ENCODE peak calls at places on chromosomes 12 and 14, in four cellular contexts. One of them, this sample, is unnamed.

GRCh38 chr12:109765493-109765810 is 51.8 kb downstream of the FAM222A start:
- DNase-seq in spleen: no peak
- DNase-seq in Panc1: no peak
- DNase-seq in GM23338: no peak
- DNase-seq in this sample: no peak

GRCh38 chr12:90235642-90236041 is 527.0 kb upstream of the ATP2B1 start:
- DNase-seq in GM23338: no peak
- DNase-seq in spleen: no peak
- DNase-seq in Panc1: no peak
- DNase-seq in this sample: no peak

GRCh38 chr12:109189291-109189690 is 72.9 kb downstream of the ACACB start:
- DNase-seq in Panc1: no peak
- DNase-seq in spleen: no peak
- DNase-seq in GM23338: no peak
- DNase-seq in this sample: no peak

GRCh38 chr12:12777056-12777455 is 8.4 kb upstream of the APOLD1 start:
- DNase-seq in spleen: no peak
- DNase-seq in GM23338: no peak
- DNase-seq in Panc1: no peak
- DNase-seq in this sample: no peak

GRCh38 chr12:59080101-59080500 is 159.8 kb upstream of the LRIG3 start:
- DNase-seq in Panc1: no peak
- DNase-seq in spleen: no peak
- DNase-seq in GM23338: no peak
- DNase-seq in this sample: no peak

GRCh38 chr12:22118206-22118605 is 72.2 kb downstream of the CMAS start:
- DNase-seq in spleen: no peak
- DNase-seq in GM23338: no peak
- DNase-seq in Panc1: no peak
- DNase-seq in this sample: no peak

GRCh38 chr14:97021571-97022171 is 224.5 kb downstream of the VRK1 start:
- DNase-seq in GM23338: peak
- DNase-seq in spleen: no peak
- DNase-seq in Panc1: no peak
- DNase-seq in this sample: no peak

GRCh38 chr14:31927348-31927826 is 149.7 kb upstream of the ARHGAP5 start:
- DNase-seq in Panc1: no peak
- DNase-seq in GM23338: peak
- DNase-seq in spleen: no peak
- DNase-seq in this sample: peak

GRCh38 chr12:110689601-110690430 is 901 bp upstream of the HVCN1 start:
- DNase-seq in spleen: peak
- DNase-seq in Panc1: no peak
- DNase-seq in GM23338: peak
- DNase-seq in this sample: no peak

GRCh38 chr12:11929714-11930113 is 141.0 kb upstream of the BCL2L14 start:
- DNase-seq in Panc1: no peak
- DNase-seq in spleen: no peak
- DNase-seq in GM23338: no peak
- DNase-seq in this sample: no peak

GRCh38 chr14:36656769-36657408 is 4.8 kb upstream of the PAX9 start:
- DNase-seq in GM23338: peak
- DNase-seq in spleen: no peak
- DNase-seq in Panc1: no peak
- DNase-seq in this sample: no peak

GRCh38 chr12:109613611-109614455 is 40.2 kb downstream of the MVK start:
- DNase-seq in GM23338: peak
- DNase-seq in spleen: no peak
- DNase-seq in Panc1: no peak
- DNase-seq in this sample: no peak

GRCh38 chr12:2163172-2163927 is 110.6 kb downstream of the CACNA1C start:
- DNase-seq in Panc1: no peak
- DNase-seq in spleen: no peak
- DNase-seq in GM23338: no peak
- DNase-seq in this sample: peak

GRCh38 chr14:103526247-103526913 is 2.6 kb upstream of the TRMT61A start:
- DNase-seq in GM23338: no peak
- DNase-seq in Panc1: no peak
- DNase-seq in spleen: no peak
- DNase-seq in this sample: no peak

GRCh38 chr12:93773122-93773871 is 96.1 kb downstream of the CRADD start:
- DNase-seq in Panc1: no peak
- DNase-seq in spleen: no peak
- DNase-seq in GM23338: no peak
- DNase-seq in this sample: peak

GRCh38 chr12:132279184-132279889 is 50.1 kb downstream of the GALNT9 start:
- DNase-seq in GM23338: peak
- DNase-seq in Panc1: no peak
- DNase-seq in spleen: no peak
- DNase-seq in this sample: no peak

GRCh38 chr12:102232446-102232845 is 34.8 kb upstream of the PMCH start:
- DNase-seq in Panc1: no peak
- DNase-seq in GM23338: no peak
- DNase-seq in spleen: no peak
- DNase-seq in this sample: peak

GRCh38 chr14:101360045-101360931 is 201.0 kb upstream of the DIO3 start:
- DNase-seq in GM23338: no peak
- DNase-seq in Panc1: no peak
- DNase-seq in spleen: peak
- DNase-seq in this sample: peak

DNA sequence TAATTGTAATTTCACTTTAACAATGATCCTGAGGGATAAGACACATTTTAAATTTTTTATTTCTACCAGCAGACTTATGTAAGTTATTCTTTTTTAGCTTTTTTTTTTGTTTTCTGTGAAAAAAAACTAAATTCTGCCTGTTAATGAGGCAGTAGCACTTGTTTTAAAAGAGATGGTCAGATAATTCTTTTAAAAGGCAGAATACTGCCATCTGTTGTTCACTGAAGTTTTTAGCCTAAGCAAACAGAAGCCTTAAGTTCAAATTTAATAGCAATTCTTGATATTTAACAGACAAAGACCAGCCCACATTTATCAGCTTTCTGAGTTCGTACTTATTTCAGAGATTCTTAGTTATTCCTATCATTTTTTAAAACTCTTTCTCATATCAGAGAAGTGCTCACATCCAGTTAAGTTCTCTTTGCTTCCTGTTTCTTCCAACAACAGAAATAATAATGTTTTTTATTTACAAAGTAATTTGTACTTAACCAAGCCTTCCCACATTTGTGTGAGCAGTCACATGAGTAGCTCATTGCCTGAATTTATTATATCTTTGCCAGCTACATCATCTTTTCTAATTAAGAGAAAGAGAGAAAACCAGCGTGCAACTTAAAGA is 93.4 kb upstream of the SLCO1C1 start:
- DNase-seq in Panc1: no peak
- DNase-seq in spleen: no peak
- DNase-seq in GM23338: peak
- DNase-seq in this sample: peak
- TF ChIP-seq CTCF in Panc1: peak
- TF ChIP-seq CTCF in spleen: no peak
- TF ChIP-seq CTCF in GM23338: peak
- TF ChIP-seq CTCF in this sample: peak

GRCh38 chr14:24377126-24377525 is 9.1 kb downstream of the NFATC4 start:
- DNase-seq in spleen: no peak
- DNase-seq in Panc1: no peak
- DNase-seq in GM23338: no peak
- DNase-seq in this sample: no peak
- H3K4me3 ChIP-seq in spleen: no peak
- H3K4me3 ChIP-seq in Panc1: no peak
- H3K4me3 ChIP-seq in GM23338: peak
- H3K4me3 ChIP-seq in this sample: no peak

GRCh38 chr14:106874365-106874764 is 1348.0 kb downstream of the TMEM121 start:
- DNase-seq in spleen: no peak
- DNase-seq in GM23338: no peak
- DNase-seq in Panc1: no peak
- DNase-seq in this sample: no peak

GRCh38 chr14:106876711-106877110 is 1350.3 kb downstream of the TMEM121 start:
- DNase-seq in spleen: no peak
- DNase-seq in GM23338: no peak
- DNase-seq in Panc1: no peak
- DNase-seq in this sample: no peak

GRCh38 chr14:106877527-106877926 is 1351.1 kb downstream of the TMEM121 start:
- DNase-seq in spleen: no peak
- DNase-seq in Panc1: no peak
- DNase-seq in GM23338: no peak
- DNase-seq in this sample: no peak

GRCh38 chr14:106872619-106873446 is 1346.5 kb downstream of the TMEM121 start:
- DNase-seq in spleen: peak
- DNase-seq in GM23338: peak
- DNase-seq in Panc1: no peak
- DNase-seq in this sample: no peak

GRCh38 chr14:106875503-106875902 is 1349.1 kb downstream of the TMEM121 start:
- DNase-seq in GM23338: no peak
- DNase-seq in spleen: peak
- DNase-seq in Panc1: no peak
- DNase-seq in this sample: no peak
- TF ChIP-seq CTCF in GM23338: no peak
- TF ChIP-seq CTCF in spleen: no peak
- TF ChIP-seq CTCF in Panc1: peak
- TF ChIP-seq CTCF in this sample: peak

GRCh38 chr14:57866199-57866755 is 385 bp upstream of the SLC35F4 start:
- DNase-seq in spleen: no peak
- DNase-seq in Panc1: no peak
- DNase-seq in GM23338: peak
- DNase-seq in this sample: no peak
- H3K4me3 ChIP-seq in spleen: no peak
- H3K4me3 ChIP-seq in Panc1: no peak
- H3K4me3 ChIP-seq in GM23338: peak
- H3K4me3 ChIP-seq in this sample: no peak

GRCh38 chr14:80055912-80056801 is 155.1 kb downstream of the DIO2 start:
- DNase-seq in Panc1: peak
- DNase-seq in spleen: no peak
- DNase-seq in GM23338: peak
- DNase-seq in this sample: peak
- TF ChIP-seq CTCF in Panc1: peak
- TF ChIP-seq CTCF in spleen: peak
- TF ChIP-seq CTCF in GM23338: peak
- TF ChIP-seq CTCF in this sample: peak

DNA sequence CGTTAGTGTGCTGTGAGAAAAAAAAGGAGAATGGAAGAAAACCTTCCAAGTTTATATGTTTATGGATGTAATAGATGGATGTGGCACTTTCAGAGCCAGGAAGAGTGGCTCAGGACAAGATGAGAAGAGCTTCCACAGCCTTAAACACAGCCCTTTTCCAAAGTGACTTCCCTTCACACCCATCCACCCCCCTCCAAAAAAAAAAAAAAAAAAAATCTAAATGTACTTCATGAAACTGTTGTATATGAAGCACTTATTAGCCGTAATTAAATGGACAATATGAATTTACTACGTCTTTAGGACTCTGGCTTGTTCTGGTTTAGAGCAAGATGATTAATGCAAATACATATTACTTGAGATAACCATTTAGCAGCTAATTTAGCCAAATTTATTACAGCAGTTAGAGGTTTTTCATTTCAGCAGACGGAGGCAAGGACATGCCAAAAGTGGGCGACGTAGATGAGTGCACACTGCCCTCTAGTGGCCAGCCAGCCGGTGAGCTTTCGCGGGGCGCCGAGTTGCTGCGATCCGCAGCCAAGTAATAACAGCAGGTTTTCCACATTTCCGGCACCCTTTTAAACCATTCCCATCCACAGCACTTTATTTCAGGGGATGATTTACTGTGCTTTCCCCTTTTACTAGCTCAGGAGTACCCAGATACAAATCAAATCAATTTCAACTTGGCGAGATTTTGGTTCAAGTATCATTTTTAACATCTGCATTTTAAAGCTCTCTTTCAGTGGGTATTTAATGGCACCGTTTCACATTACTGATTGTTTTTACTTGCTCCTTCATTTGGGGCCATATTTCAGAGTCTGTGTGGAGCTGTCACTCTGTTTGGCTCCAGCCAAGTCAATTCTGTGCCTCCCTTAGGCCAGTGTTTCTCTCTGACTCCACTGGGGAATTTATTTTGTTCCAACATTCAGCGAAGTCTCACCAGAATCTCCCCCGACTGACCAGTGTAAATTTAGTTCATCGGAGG is 158.2 kb downstream of the EGLN3 start:
- DNase-seq in Panc1: peak
- DNase-seq in GM23338: peak
- DNase-seq in spleen: peak
- DNase-seq in this sample: peak
- H3K4me3 ChIP-seq in Panc1: no peak
- H3K4me3 ChIP-seq in GM23338: no peak
- H3K4me3 ChIP-seq in spleen: no peak
- H3K4me3 ChIP-seq in this sample: peak

GRCh38 chr12:49225551-49226166 is 36.8 kb upstream of the TUBA1A start:
- DNase-seq in spleen: no peak
- DNase-seq in Panc1: no peak
- DNase-seq in GM23338: peak
- DNase-seq in this sample: peak
- TF ChIP-seq CTCF in spleen: no peak
- TF ChIP-seq CTCF in Panc1: no peak
- TF ChIP-seq CTCF in GM23338: peak
- TF ChIP-seq CTCF in this sample: no peak

DNA sequence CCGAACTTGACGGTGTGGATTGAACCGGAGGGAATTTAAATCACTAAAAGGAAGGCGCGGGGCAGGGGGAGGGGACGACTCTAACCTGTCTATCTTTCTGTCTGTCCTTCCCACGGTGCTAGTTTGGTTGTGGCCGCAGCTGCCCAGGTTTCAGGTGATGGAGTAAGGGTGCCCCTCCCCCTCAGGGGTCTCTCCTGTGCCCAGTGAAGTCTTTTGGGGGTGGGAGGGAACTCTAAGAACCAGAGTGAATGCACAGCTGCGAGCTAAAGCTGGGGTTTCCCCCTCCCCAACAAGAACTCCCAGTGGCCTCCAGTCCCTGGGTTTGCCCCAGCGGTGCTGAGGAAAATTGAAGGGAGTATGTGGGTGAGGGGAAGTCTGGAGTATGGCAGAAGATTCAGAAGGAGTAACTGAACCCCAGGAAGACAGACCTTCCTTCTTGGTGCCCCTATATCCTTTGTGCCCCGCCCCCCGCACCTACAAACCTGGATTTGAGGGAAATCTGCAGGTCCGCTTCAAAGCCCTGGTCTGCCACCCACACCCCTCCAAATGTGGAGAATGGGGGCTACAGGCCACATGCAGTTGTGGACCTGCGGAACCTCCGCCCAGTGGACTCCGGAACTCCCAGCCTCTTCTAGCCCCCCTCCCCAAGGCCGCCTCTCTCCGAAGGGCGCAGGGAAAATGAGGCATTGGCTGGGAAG is 3.6 kb upstream of the HOXC9 start:
- DNase-seq in GM23338: peak
- DNase-seq in Panc1: no peak
- DNase-seq in spleen: peak
- DNase-seq in this sample: no peak
- H3K4me3 ChIP-seq in GM23338: peak
- H3K4me3 ChIP-seq in Panc1: peak
- H3K4me3 ChIP-seq in spleen: peak
- H3K4me3 ChIP-seq in this sample: peak